ENCODE peak calls at places on chromosomes 2 and 18, in nine cellular contexts. U is stomach, D is transverse colon, K is mesendoderm, P is left ventricle myocardium inferior, M is neuronal stem cell, I is vagina, F is cardiac muscle cell, J is PC-9. G is an unnamed sample.

GRCh38 chr2:149587950-149588487 is 444 bp upstream of the MMADHC start:
- DNase-seq in D (no peak), F (no peak), J (no peak), U (no peak), K (no peak), M (no peak), I (no peak), P (no peak), G (no peak)

GRCh38 chr18:51946946-51947345 is 393.1 kb upstream of the DCC start:
- DNase-seq in I (no peak), D (no peak), U (no peak), F (no peak), M (no peak), P (no peak), J (no peak), K (no peak), G (no peak)

GRCh38 chr2:126839711-126840110 is 59.0 kb upstream of the TEX51 start:
- DNase-seq in D (no peak), P (no peak), M (no peak), I (no peak), U (no peak), K (peak; percentile 90), F (no peak), J (no peak), G (no peak)

GRCh38 chr2:181977661-181978350 is 7.8 kb upstream of the PPP1R1C start:
- DNase-seq in P (no peak), F (no peak), I (no peak), M (no peak), D (no peak), K (peak; percentile 10), U (no peak), J (peak; percentile 15), G (no peak)

GRCh38 chr2:2650608-2651375 is 319.7 kb upstream of the MYT1L start:
- DNase-seq in K (no peak), F (no peak), D (no peak), U (peak; percentile 16), M (no peak), J (no peak), I (no peak), P (no peak), G (no peak)

GRCh38 chr18:48983793-48984437 is 33.1 kb upstream of the SMAD7 start:
- DNase-seq in U (peak; percentile 58), M (no peak), I (no peak), J (no peak), P (peak; percentile 57), D (no peak), K (no peak), F (peak; percentile 70), G (no peak)

GRCh38 chr18:45998244-45998643 is 31.1 kb upstream of the EPG5 start:
- DNase-seq in D (no peak), P (no peak), J (no peak), U (no peak), K (peak; percentile 56), F (no peak), M (no peak), I (no peak), G (peak; percentile 3)

GRCh38 chr2:28055325-28055970 is 164.9 kb downstream of the BABAM2 start:
- DNase-seq in K (no peak), M (no peak), P (no peak), U (no peak), D (no peak), F (no peak), I (no peak), J (no peak), G (no peak)

GRCh38 chr2:28469304-28469703 is 26.6 kb upstream of the PLB1 start:
- DNase-seq in P (no peak), I (no peak), M (no peak), D (no peak), K (no peak), F (no peak), U (no peak), J (no peak), G (no peak)

GRCh38 chr2:223549215-223549614 is 52.9 kb downstream of the SCG2 start:
- DNase-seq in D (no peak), M (no peak), U (no peak), I (no peak), P (no peak), K (peak; percentile 24), F (no peak), J (peak; percentile 96), G (no peak)

GRCh38 chr2:46194856-46195255 is 102.4 kb upstream of the EPAS1 start:
- DNase-seq in P (no peak), F (no peak), D (no peak), U (no peak), M (no peak), J (no peak), K (no peak), I (no peak), G (no peak)

GRCh38 chr2:45255568-45255967 is 246.3 kb upstream of the SIX2 start:
- DNase-seq in D (no peak), F (no peak), U (no peak), I (no peak), K (no peak), J (no peak), M (no peak), P (no peak), G (no peak)

GRCh38 chr18:32879497-32879896 is 106.7 kb upstream of the KLHL14 start:
- DNase-seq in D (no peak), F (no peak), P (no peak), M (peak; percentile 60), J (no peak), U (no peak), I (no peak), K (peak; percentile 40), G (no peak)

GRCh38 chr2:225464346-225465025 is 65.0 kb downstream of the NYAP2 start:
- DNase-seq in J (no peak), F (no peak), K (no peak), U (no peak), P (no peak), I (no peak), D (no peak), M (no peak), G (peak; percentile 65)

GRCh38 chr2:207182916-207183315 is 17.2 kb upstream of the KLF7 start:
- DNase-seq in D (no peak), J (no peak), M (no peak), I (no peak), K (no peak), F (no peak), U (no peak), P (no peak), G (no peak)

GRCh38 chr18:10840768-10841167 is 308.6 kb downstream of the PIEZO2 start:
- DNase-seq in I (no peak), M (no peak), D (no peak), U (no peak), J (no peak), F (no peak), K (no peak), P (no peak), G (no peak)

GRCh38 chr2:217848351-217848957 is 154.3 kb downstream of the TNS1 start:
- DNase-seq in K (no peak), J (no peak), F (no peak), D (no peak), I (no peak), M (no peak), U (no peak), P (no peak), G (no peak)

GRCh38 chr2:174615951-174616436 is 18.4 kb upstream of the WIPF1 start:
- DNase-seq in F (no peak), M (no peak), D (no peak), P (peak; percentile 33), J (no peak), K (no peak), U (no peak), I (no peak), G (peak; percentile 46)

GRCh38 chr2:233764761-233765160 is 4.7 kb downstream of the UGT1A1 start:
- DNase-seq in I (no peak), P (no peak), F (no peak), D (no peak), M (no peak), J (no peak), U (no peak), K (no peak), G (no peak)
- H3K27ac ChIP-seq in I (no peak overlapping the region), P (no peak overlapping the region), F (no peak overlapping the region), D (peak overlapping the region; percentile 46), M (no peak overlapping the region), J (no peak overlapping the region), U (no peak overlapping the region), K (no peak overlapping the region), G (no peak overlapping the region)

DNA sequence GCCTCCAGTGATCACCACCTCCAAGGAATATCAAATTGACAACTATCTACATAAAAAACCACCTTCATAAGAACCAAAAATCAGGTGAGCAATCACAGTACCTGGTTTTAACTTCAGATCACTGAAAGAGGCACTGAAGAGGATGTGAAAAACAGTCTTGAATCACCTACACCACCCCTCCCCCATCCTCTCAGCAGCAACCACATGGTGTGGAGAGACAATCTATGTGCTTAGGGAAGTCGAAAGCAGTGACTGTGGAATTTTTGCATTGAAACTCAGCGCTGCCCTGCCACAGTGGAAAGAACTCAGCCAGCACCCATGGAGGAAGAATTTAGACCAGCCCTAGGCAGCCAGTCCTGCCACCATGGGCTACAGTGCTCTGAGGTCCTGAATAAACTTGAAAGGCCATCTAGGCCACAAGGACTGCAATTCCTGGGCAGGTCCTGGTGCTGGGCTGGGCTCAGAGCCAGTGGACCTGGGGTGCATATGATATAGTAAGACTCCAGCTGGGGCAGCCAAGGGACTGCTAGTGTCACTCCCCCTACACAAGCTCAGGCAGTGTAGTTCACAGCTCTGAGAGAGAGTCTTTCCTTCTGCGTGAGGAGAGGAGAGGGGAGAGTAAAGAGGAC is 75.6 kb downstream of the ATL2 start:
- DNase-seq in M (no peak), F (peak; percentile 2), K (peak; percentile 79), D (no peak), I (no peak), P (no peak), U (peak; percentile 39), J (no peak), G (peak; percentile 53)
- H3K36me3 ChIP-seq in M (peaks cover 7% of the 10 kb centered on the region), F (peaks cover 34% of the 10 kb centered on the region), K (peaks cover 3% of the 10 kb centered on the region), D (peaks cover 40% of the 10 kb centered on the region), I (no peaks in the 10 kb centered on the region), P (peaks cover 40% of the 10 kb centered on the region), U (peaks cover 37% of the 10 kb centered on the region), J (peaks cover 22% of the 10 kb centered on the region), G (peaks cover 48% of the 10 kb centered on the region)

GRCh38 chr2:64695656-64696310 is 42.1 kb upstream of the SERTAD2 start:
- DNase-seq in I (no peak), M (no peak), P (no peak), D (no peak), K (peak; percentile 73), J (no peak), U (no peak), F (no peak), G (no peak)
- H3K27ac ChIP-seq in I (no peak overlapping the region), M (no peak overlapping the region), P (peak overlapping the region; percentile 26), D (no peak overlapping the region), K (peak overlapping the region; percentile 82), J (no peak overlapping the region), U (no peak overlapping the region), F (no peak overlapping the region), G (no peak overlapping the region)

DNA sequence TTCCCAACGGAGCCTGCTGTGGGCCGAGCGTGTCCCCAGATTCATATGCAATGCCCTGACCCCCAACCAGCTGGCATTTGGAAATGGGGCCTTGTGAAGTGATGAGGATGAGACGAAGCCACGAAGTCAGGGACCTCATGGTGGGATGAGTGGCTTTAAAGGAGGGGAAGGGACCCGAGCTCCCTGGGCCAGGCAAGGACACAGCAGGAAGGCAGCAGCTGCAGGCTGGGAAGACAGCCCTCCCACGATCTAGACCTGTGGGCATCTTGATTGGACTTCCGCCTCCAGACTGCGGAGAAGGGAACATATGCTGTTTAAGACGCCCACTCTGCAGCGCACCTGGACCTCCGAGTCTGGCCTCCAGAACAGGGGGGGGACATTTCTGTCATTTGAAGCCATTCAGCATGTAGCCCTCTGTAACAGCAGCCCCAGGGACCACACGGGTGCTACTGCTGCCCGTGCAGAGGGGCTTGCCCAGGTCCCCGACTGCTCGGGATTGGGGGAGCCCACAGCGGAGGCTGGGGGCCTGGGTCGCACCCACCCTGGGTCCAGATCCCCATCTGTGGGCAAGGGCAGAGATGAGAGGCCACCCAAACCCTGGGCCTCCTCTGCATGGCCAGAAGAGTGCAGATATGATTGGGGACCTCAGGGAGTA is 27.2 kb downstream of the KIF1A start:
- DNase-seq in K (no peak), I (no peak), P (peak; percentile 6), D (no peak), U (no peak), J (no peak), F (no peak), M (no peak), G (no peak)
- H3K36me3 ChIP-seq in K (peaks cover 3% of the 10 kb centered on the region), I (no peaks in the 10 kb centered on the region), P (no peaks in the 10 kb centered on the region), D (no peaks in the 10 kb centered on the region), U (no peaks in the 10 kb centered on the region), J (no peaks in the 10 kb centered on the region), F (no peaks in the 10 kb centered on the region), M (peaks cover 40% of the 10 kb centered on the region), G (no peaks in the 10 kb centered on the region)